ENCODE peak calls at places on chromosomes 5 and 9, in ten cellular contexts. I is heart left ventricle, S is HCT116, M is endothelial cell of umbilical vein, U is A549, A is erythroblast, O is lower leg skin, Q is esophagus muscularis mucosa, H is suprapubic skin, C is ovary. Y is an unnamed sample.
A peak's percentile ranks its signal among the peaks of the same experiment; 100 is the strongest.

GRCh38 chr9:109919736-109920408 is 139.9 kb downstream of the PALM2AKAP2 start:
- DNase-seq in I (no peak), S (no peak), M (no peak), U (no peak), A (peak; percentile 18), O (no peak), Q (no peak), H (no peak), C (no peak), Y (peak; percentile 37)

GRCh38 chr5:139745121-139745799 is 50.3 kb upstream of the PSD2 start:
- DNase-seq in I (no peak), S (peak; percentile 29), M (no peak), U (peak; percentile 75), A (peak; percentile 55), O (no peak), Q (no peak), H (no peak), C (peak; percentile 50), Y (no peak)

GRCh38 chr5:33445808-33446207 is 5.0 kb downstream of the TARS1 start:
- DNase-seq in I (no peak), S (no peak), M (no peak), U (no peak), A (no peak), O (no peak), Q (no peak), H (no peak), C (no peak), Y (no peak)

GRCh38 chr9:96071245-96072124 is 196.0 kb downstream of the ERCC6L2 start:
- DNase-seq in I (no peak), S (peak; percentile 16), M (peak; percentile 20), U (peak; percentile 58), A (peak; percentile 5), O (no peak), Q (no peak), H (no peak), C (no peak), Y (no peak)

GRCh38 chr9:116646661-116647514 is 40.2 kb upstream of the TRIM32 start:
- DNase-seq in I (no peak), S (peak; percentile 24), M (peak; percentile 35), U (peak; percentile 53), A (peak; percentile 41), O (no peak), Q (no peak), H (no peak), C (no peak), Y (no peak)

GRCh38 chr5:133164759-133165158 is 112.9 kb downstream of the HSPA4 start:
- DNase-seq in I (no peak), S (no peak), M (no peak), U (no peak), A (no peak), O (no peak), Q (no peak), H (no peak), C (no peak), Y (no peak)

GRCh38 chr5:146731909-146732659 is 146.5 kb downstream of the PPP2R2B start:
- DNase-seq in I (no peak), S (peak; percentile 79), M (peak; percentile 92), U (peak; percentile 60), A (no peak), O (no peak), Q (no peak), H (no peak), C (no peak), Y (no peak)

GRCh38 chr5:14370386-14370785 is 211.2 kb upstream of the OTULINL start:
- DNase-seq in I (no peak), S (no peak), M (no peak), U (no peak), A (no peak), O (no peak), Q (peak; percentile 37), H (no peak), C (no peak), Y (no peak)

GRCh38 chr9:126395439-126396212 is 69.0 kb downstream of the MVB12B start:
- DNase-seq in I (no peak), S (peak; percentile 31), M (peak; percentile 56), U (no peak), A (no peak), O (no peak), Q (no peak), H (no peak), C (no peak), Y (no peak)

GRCh38 chr5:150751096-150751891 is 7.5 kb downstream of the DCTN4 start:
- DNase-seq in I (no peak), S (no peak), M (no peak), U (no peak), A (peak; percentile 19), O (no peak), Q (no peak), H (no peak), C (no peak), Y (no peak)

GRCh38 chr9:135078361-135078821 is 9.1 kb upstream of the OLFM1 start:
- DNase-seq in I (no peak), S (no peak), M (no peak), U (no peak), A (no peak), O (no peak), Q (no peak), H (peak; percentile 27), C (no peak), Y (no peak)

GRCh38 chr9:137459147-137459600 is at the start of gene NSMF:
- DNase-seq in I (peak; percentile 96), S (peak; percentile 74), M (peak; percentile 85), U (peak; percentile 91), A (peak; percentile 98), O (peak; percentile 90), Q (peak; percentile 97), H (peak; percentile 95), C (peak; percentile 97), Y (no peak)
- TF ChIP-seq POLR2A in I (peak; percentile 55), S (peak; percentile 74), M (peak; percentile 81), U (peak; percentile 84), A (peak; percentile 54), O (no peak), Q (peak; percentile 22), H (peak; percentile 71), C (peak; percentile 89), Y (no peak)

DNA sequence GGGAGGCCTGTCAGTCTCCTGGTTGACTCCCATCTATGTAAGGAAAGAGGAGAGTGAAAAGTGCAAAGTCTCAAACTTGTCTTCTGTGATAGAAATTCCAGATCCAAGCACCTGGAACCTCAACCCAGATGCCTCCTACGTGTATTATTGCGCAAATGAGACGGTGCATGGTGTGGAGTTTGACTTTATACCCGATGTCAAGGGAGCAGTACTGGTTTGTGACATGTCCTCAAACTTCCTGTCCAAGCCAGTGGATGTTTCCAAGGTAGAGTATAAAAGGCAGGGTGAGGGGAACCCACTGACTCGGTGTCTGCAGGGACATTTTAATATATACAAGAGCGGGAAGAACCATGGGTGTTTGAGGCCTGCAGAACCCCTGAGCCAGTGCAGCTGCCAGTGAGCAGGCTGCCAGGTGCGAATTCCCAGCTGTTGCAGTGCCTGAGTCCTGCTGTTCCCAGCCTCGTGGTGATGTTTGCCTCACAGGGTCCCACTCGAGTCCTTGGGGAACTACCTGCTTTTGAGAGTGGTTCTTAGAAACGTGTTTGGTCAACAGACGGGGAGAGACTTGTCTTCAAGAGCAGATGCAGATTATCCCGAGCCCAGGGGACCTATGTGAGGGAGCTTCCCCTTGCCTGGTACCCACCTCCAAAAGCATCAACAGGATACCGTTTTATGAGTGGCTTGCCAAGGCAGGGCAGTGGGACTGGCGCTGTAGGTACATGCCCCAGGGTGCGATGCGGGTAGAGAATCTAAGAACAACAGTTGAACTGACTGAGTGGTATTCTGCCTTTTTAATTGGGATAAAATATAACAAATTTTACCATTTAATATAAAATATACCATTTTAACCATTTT is 9.5 kb downstream of the PSAT1 start:
- DNase-seq in I (no peak), S (no peak), M (no peak), U (no peak), A (no peak), O (no peak), Q (no peak), H (no peak), C (no peak), Y (no peak)
- TF ChIP-seq POLR2A in I (no peak), S (no peak), M (no peak), U (no peak), A (no peak), O (no peak), Q (no peak), H (no peak), C (no peak), Y (no peak)

DNA sequence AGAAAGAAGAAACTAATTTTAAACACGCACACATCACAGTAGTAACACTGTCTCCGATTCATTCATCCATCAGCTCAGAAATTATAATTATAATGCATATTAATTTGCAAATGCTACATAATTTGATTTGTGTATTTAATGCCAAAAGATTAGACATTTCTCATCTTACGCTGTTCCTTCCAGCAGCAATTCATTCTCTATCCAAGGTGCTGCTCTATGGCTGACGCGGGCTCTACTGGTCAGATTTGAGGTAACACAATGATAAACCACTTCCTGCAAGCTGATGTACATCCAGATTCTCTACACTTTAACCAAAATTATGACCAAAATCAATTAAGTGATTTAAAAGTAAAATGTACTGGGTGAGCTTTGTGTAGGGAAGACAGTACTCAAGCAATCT is 77.9 kb upstream of the ICE1 start:
- DNase-seq in I (no peak), S (no peak), M (no peak), U (no peak), A (no peak), O (no peak), Q (no peak), H (no peak), C (no peak), Y (no peak)
- TF ChIP-seq POLR2A in I (no peak), S (no peak), M (no peak), U (no peak), A (no peak), O (no peak), Q (no peak), H (no peak), C (no peak), Y (no peak)

GRCh38 chr5:36876389-36876964 is at the start of gene NIPBL:
- DNase-seq in I (peak; percentile 93), S (peak; percentile 86), M (peak; percentile 88), U (peak; percentile 95), A (peak; percentile 95), O (peak; percentile 92), Q (peak; percentile 97), H (peak; percentile 95), C (peak; percentile 90), Y (peak; percentile 95)
- TF ChIP-seq POLR2A in I (peak; percentile 61), S (peak; percentile 89), M (peak; percentile 92), U (peak; percentile 92), A (peak; percentile 89), O (no peak), Q (peak; percentile 78), H (peak; percentile 88), C (peak; percentile 82), Y (no peak)

DNA sequence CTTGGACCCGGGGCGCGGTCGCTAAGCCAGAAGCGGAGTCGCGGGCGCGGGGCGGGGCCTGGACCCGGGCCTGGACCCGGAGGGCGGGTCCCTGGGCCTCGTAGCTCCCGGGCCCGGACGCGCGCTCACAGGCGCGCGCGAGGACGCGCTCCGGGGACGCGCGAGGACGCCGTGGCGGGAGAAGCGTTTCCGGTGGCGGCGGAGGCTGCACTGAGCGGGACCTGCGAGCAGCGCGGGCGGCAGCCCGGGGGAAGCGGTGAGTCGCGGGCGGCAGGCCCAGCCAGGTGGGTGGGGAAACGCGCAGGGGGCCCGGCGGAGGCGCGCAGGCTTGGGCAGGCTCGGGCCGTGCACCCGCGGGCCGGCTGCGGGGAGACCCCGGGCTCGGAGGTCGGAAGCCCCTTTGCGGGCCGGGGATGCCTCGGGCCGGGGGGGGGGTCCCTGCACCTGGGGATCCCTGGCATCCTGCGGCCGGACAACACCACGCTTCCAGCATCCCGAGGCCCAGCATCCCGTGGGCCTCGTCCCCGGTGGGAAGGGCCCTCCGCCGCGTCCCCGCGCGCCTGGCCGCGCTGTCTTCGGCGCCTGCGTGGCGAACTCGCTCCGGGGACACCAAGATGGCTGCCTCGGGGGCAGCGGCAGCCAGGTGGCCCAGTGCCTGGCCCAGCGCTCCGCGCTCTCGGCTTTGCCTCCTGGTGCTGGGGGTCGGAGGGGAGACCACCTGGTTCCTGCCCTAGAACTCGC is at the start of gene SFXN1:
- DNase-seq in I (peak; percentile 84), S (peak; percentile 56), M (peak; percentile 70), U (peak; percentile 78), A (peak; percentile 87), O (peak; percentile 59), Q (no peak), H (peak; percentile 77), C (peak; percentile 87), Y (no peak)
- TF ChIP-seq POLR2A in I (peak; percentile 60), S (peak; percentile 61), M (peak; percentile 61), U (peak; percentile 71), A (peak; percentile 80), O (no peak), Q (no peak), H (no peak), C (peak; percentile 57), Y (peak; percentile 50)